ENCODE peak calls at places on chromosomes 7 and 10, in nine cellular contexts. One of them, this sample, is unnamed.

GRCh38 chr7:68980011-68980410 is 618.3 kb upstream of the AUTS2 start:
- DNase-seq in adipocyte: peak; percentile 10
- DNase-seq in BJ: no peak
- DNase-seq in prostate gland: no peak
- DNase-seq in astrocyte of the spinal cord: peak; percentile 24
- DNase-seq in GM12878: no peak
- DNase-seq in neural progenitor cell: no peak
- DNase-seq in pancreas: no peak
- DNase-seq in brain microvascular endothelial cell: no peak
- DNase-seq in this sample: no peak

GRCh38 chr7:17660116-17660515 is 280.2 kb downstream of the SNX13 start:
- DNase-seq in BJ: peak; percentile 66
- DNase-seq in brain microvascular endothelial cell: peak; percentile 33
- DNase-seq in astrocyte of the spinal cord: peak; percentile 39
- DNase-seq in prostate gland: no peak
- DNase-seq in neural progenitor cell: no peak
- DNase-seq in pancreas: no peak
- DNase-seq in GM12878: no peak
- DNase-seq in adipocyte: peak; percentile 78
- DNase-seq in this sample: no peak

GRCh38 chr10:89118091-89118490 is 89.0 kb downstream of the CH25H start:
- DNase-seq in astrocyte of the spinal cord: peak; percentile 33
- DNase-seq in pancreas: no peak
- DNase-seq in GM12878: no peak
- DNase-seq in neural progenitor cell: no peak
- DNase-seq in brain microvascular endothelial cell: no peak
- DNase-seq in BJ: no peak
- DNase-seq in prostate gland: no peak
- DNase-seq in adipocyte: no peak
- DNase-seq in this sample: peak; percentile 71

GRCh38 chr7:157568785-157569584 is 232.2 kb downstream of the DNAJB6 start:
- DNase-seq in adipocyte: peak; percentile 11
- DNase-seq in prostate gland: peak; percentile 38
- DNase-seq in astrocyte of the spinal cord: peak; percentile 41
- DNase-seq in neural progenitor cell: peak; percentile 62
- DNase-seq in BJ: no peak
- DNase-seq in brain microvascular endothelial cell: peak; percentile 39
- DNase-seq in pancreas: peak; percentile 36
- DNase-seq in GM12878: no peak
- DNase-seq in this sample: peak; percentile 16

GRCh38 chr10:127826161-127826740 is 66.5 kb downstream of the CLRN3 start:
- DNase-seq in GM12878: no peak
- DNase-seq in BJ: no peak
- DNase-seq in astrocyte of the spinal cord: no peak
- DNase-seq in brain microvascular endothelial cell: no peak
- DNase-seq in neural progenitor cell: peak; percentile 30
- DNase-seq in prostate gland: no peak
- DNase-seq in adipocyte: no peak
- DNase-seq in pancreas: no peak
- DNase-seq in this sample: no peak

GRCh38 chr7:48109848-48110663 is 21.0 kb downstream of the UPP1 start:
- DNase-seq in GM12878: peak; percentile 46
- DNase-seq in prostate gland: peak; percentile 69
- DNase-seq in brain microvascular endothelial cell: peak; percentile 44
- DNase-seq in astrocyte of the spinal cord: peak; percentile 38
- DNase-seq in adipocyte: peak; percentile 71
- DNase-seq in pancreas: peak; percentile 67
- DNase-seq in BJ: no peak
- DNase-seq in neural progenitor cell: peak; percentile 70
- DNase-seq in this sample: no peak

GRCh38 chr7:101944611-101945010 is 127.2 kb downstream of the CUX1 start:
- DNase-seq in GM12878: no peak
- DNase-seq in brain microvascular endothelial cell: no peak
- DNase-seq in pancreas: no peak
- DNase-seq in adipocyte: no peak
- DNase-seq in prostate gland: no peak
- DNase-seq in neural progenitor cell: no peak
- DNase-seq in BJ: no peak
- DNase-seq in astrocyte of the spinal cord: no peak
- DNase-seq in this sample: no peak

GRCh38 chr7:153030976-153031375 is 271.4 kb downstream of the ACTR3B start:
- DNase-seq in prostate gland: no peak
- DNase-seq in adipocyte: no peak
- DNase-seq in pancreas: no peak
- DNase-seq in astrocyte of the spinal cord: no peak
- DNase-seq in brain microvascular endothelial cell: no peak
- DNase-seq in GM12878: no peak
- DNase-seq in BJ: no peak
- DNase-seq in neural progenitor cell: no peak
- DNase-seq in this sample: no peak

GRCh38 chr7:136947347-136947746 is 78.9 kb downstream of the CHRM2 start:
- DNase-seq in BJ: no peak
- DNase-seq in neural progenitor cell: no peak
- DNase-seq in brain microvascular endothelial cell: peak; percentile 40
- DNase-seq in prostate gland: no peak
- DNase-seq in adipocyte: no peak
- DNase-seq in pancreas: no peak
- DNase-seq in astrocyte of the spinal cord: peak; percentile 48
- DNase-seq in GM12878: no peak
- DNase-seq in this sample: no peak

GRCh38 chr10:74371696-74372095 is 220.7 kb downstream of the ADK start:
- DNase-seq in prostate gland: no peak
- DNase-seq in astrocyte of the spinal cord: peak; percentile 85
- DNase-seq in neural progenitor cell: no peak
- DNase-seq in brain microvascular endothelial cell: peak; percentile 19
- DNase-seq in adipocyte: no peak
- DNase-seq in GM12878: no peak
- DNase-seq in pancreas: no peak
- DNase-seq in BJ: no peak
- DNase-seq in this sample: no peak

GRCh38 chr7:82362129-82362528 is 81.4 kb downstream of the CACNA2D1 start:
- DNase-seq in brain microvascular endothelial cell: peak; percentile 51
- DNase-seq in neural progenitor cell: no peak
- DNase-seq in GM12878: no peak
- DNase-seq in prostate gland: no peak
- DNase-seq in pancreas: no peak
- DNase-seq in adipocyte: peak; percentile 38
- DNase-seq in astrocyte of the spinal cord: peak; percentile 52
- DNase-seq in BJ: peak; percentile 17
- DNase-seq in this sample: no peak

GRCh38 chr7:157984138-157984913 is 603.3 kb downstream of the PTPRN2 start:
- DNase-seq in prostate gland: no peak
- DNase-seq in astrocyte of the spinal cord: no peak
- DNase-seq in GM12878: no peak
- DNase-seq in brain microvascular endothelial cell: no peak
- DNase-seq in adipocyte: no peak
- DNase-seq in pancreas: no peak
- DNase-seq in neural progenitor cell: no peak
- DNase-seq in BJ: no peak
- DNase-seq in this sample: no peak

GRCh38 chr10:23197416-23197861 is 5.3 kb downstream of the PTF1A start:
- DNase-seq in neural progenitor cell: peak; percentile 26
- DNase-seq in brain microvascular endothelial cell: no peak
- DNase-seq in BJ: no peak
- DNase-seq in prostate gland: no peak
- DNase-seq in astrocyte of the spinal cord: no peak
- DNase-seq in adipocyte: no peak
- DNase-seq in pancreas: no peak
- DNase-seq in GM12878: no peak
- DNase-seq in this sample: no peak

GRCh38 chr10:72694476-72695369 is 2.8 kb downstream of the MCU start:
- DNase-seq in neural progenitor cell: peak; percentile 11
- DNase-seq in BJ: no peak
- DNase-seq in adipocyte: peak; percentile 68
- DNase-seq in brain microvascular endothelial cell: no peak
- DNase-seq in GM12878: no peak
- DNase-seq in astrocyte of the spinal cord: peak; percentile 51
- DNase-seq in prostate gland: peak; percentile 19
- DNase-seq in pancreas: no peak
- DNase-seq in this sample: no peak

GRCh38 chr7:87148332-87148955 is 3.8 kb upstream of the DMTF1 start:
- DNase-seq in prostate gland: no peak
- DNase-seq in GM12878: no peak
- DNase-seq in astrocyte of the spinal cord: peak; percentile 36
- DNase-seq in neural progenitor cell: peak; percentile 21
- DNase-seq in adipocyte: peak; percentile 83
- DNase-seq in brain microvascular endothelial cell: no peak
- DNase-seq in BJ: no peak
- DNase-seq in pancreas: no peak
- DNase-seq in this sample: no peak

GRCh38 chr7:36658603-36659516 is 65.4 kb downstream of the AOAH start:
- DNase-seq in BJ: peak; percentile 57
- DNase-seq in brain microvascular endothelial cell: peak; percentile 90
- DNase-seq in GM12878: no peak
- DNase-seq in astrocyte of the spinal cord: peak; percentile 87
- DNase-seq in neural progenitor cell: peak; percentile 93
- DNase-seq in pancreas: no peak
- DNase-seq in adipocyte: peak; percentile 59
- DNase-seq in prostate gland: no peak
- DNase-seq in this sample: peak; percentile 91

GRCh38 chr7:110317699-110318265 is 773.1 kb upstream of the LRRN3 start:
- DNase-seq in pancreas: no peak
- DNase-seq in prostate gland: no peak
- DNase-seq in brain microvascular endothelial cell: peak; percentile 74
- DNase-seq in GM12878: no peak
- DNase-seq in BJ: no peak
- DNase-seq in adipocyte: no peak
- DNase-seq in astrocyte of the spinal cord: peak; percentile 79
- DNase-seq in neural progenitor cell: peak; percentile 19
- DNase-seq in this sample: peak; percentile 14

GRCh38 chr7:131285558-131285957 is 42.1 kb upstream of the MKLN1 start:
- DNase-seq in astrocyte of the spinal cord: no peak
- DNase-seq in adipocyte: peak; percentile 25
- DNase-seq in GM12878: no peak
- DNase-seq in brain microvascular endothelial cell: no peak
- DNase-seq in neural progenitor cell: no peak
- DNase-seq in BJ: no peak
- DNase-seq in pancreas: no peak
- DNase-seq in prostate gland: no peak
- DNase-seq in this sample: no peak

GRCh38 chr7:114414151-114415053 is at the start of gene FOXP2:
- DNase-seq in prostate gland: no peak
- DNase-seq in pancreas: no peak
- DNase-seq in GM12878: no peak
- DNase-seq in neural progenitor cell: peak; percentile 14
- DNase-seq in adipocyte: peak; percentile 56
- DNase-seq in BJ: no peak
- DNase-seq in brain microvascular endothelial cell: peak; percentile 17
- DNase-seq in astrocyte of the spinal cord: peak; percentile 56
- DNase-seq in this sample: no peak
- H3K4me3 ChIP-seq in prostate gland: peak within 1 kb of the TSS; percentile 10
- H3K4me3 ChIP-seq in pancreas: peak within 1 kb of the TSS; percentile 28
- H3K4me3 ChIP-seq in GM12878: no peak within 1 kb of the TSS
- H3K4me3 ChIP-seq in neural progenitor cell: no peak within 1 kb of the TSS
- H3K4me3 ChIP-seq in adipocyte: peak within 1 kb of the TSS; percentile 82
- H3K4me3 ChIP-seq in BJ: peak within 1 kb of the TSS; percentile 24
- H3K4me3 ChIP-seq in brain microvascular endothelial cell: peak within 1 kb of the TSS; percentile 50
- H3K4me3 ChIP-seq in astrocyte of the spinal cord: peak within 1 kb of the TSS; percentile 31
- H3K4me3 ChIP-seq in this sample: no peak within 1 kb of the TSS

DNA sequence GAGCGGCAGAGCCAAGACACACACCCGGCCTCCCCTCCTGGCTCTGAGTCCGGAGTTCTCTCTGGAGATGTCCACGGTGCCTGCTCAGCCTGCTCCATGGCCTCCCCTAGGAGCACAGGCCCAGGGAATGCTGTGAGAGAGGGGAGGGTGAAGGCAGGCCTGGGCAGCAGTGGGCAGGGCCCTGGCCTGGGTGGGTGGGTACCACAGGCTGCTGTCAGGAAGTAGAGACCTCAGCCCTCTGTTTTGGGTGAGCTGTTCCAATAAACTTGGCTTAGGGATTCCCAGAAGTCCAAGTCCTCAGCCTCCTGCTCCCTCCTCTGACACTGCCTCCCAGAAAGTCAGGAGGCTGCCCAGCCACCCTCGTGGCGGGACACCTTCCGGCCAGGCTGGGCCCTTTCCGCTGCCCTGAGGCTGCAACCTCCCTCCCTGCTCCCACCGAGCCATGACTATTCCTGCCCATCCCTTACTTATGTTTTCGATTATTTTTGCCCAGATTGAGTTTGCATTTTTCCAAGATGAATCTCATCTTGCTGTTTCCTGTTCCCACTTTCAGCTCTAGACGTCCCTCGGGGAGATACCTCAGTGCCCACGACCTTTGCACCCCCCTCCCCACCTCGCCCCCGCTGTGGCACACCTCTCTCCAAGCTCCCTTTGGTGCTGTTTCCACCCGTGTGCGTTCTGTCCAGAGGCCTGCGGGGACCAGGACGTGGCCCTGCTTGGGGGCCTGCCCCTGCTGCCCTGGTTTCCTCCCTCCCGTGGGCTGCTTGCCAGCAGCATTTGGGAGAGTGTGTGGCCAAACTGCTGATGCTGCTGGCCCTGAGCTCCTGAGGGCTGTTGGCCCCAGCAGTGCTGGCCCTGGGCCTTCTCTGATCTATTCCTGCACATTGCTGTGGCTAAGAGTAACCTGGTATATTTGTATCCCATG is 5.8 kb upstream of the POLM start:
- DNase-seq in neural progenitor cell: no peak
- DNase-seq in BJ: peak; percentile 92
- DNase-seq in astrocyte of the spinal cord: peak; percentile 84
- DNase-seq in GM12878: no peak
- DNase-seq in adipocyte: peak; percentile 84
- DNase-seq in pancreas: no peak
- DNase-seq in brain microvascular endothelial cell: peak; percentile 48
- DNase-seq in prostate gland: no peak
- DNase-seq in this sample: no peak
- H3K4me3 ChIP-seq in neural progenitor cell: no peak overlapping the region
- H3K4me3 ChIP-seq in BJ: no peak overlapping the region
- H3K4me3 ChIP-seq in astrocyte of the spinal cord: no peak overlapping the region
- H3K4me3 ChIP-seq in GM12878: no peak overlapping the region
- H3K4me3 ChIP-seq in adipocyte: peak overlapping the region; percentile 38
- H3K4me3 ChIP-seq in pancreas: no peak overlapping the region
- H3K4me3 ChIP-seq in brain microvascular endothelial cell: no peak overlapping the region
- H3K4me3 ChIP-seq in prostate gland: no peak overlapping the region
- H3K4me3 ChIP-seq in this sample: no peak overlapping the region

GRCh38 chr10:31458974-31459373 is 140.0 kb downstream of the ZEB1 start:
- DNase-seq in pancreas: no peak
- DNase-seq in GM12878: no peak
- DNase-seq in neural progenitor cell: no peak
- DNase-seq in adipocyte: no peak
- DNase-seq in brain microvascular endothelial cell: no peak
- DNase-seq in BJ: no peak
- DNase-seq in astrocyte of the spinal cord: no peak
- DNase-seq in prostate gland: no peak
- DNase-seq in this sample: no peak
- H3K4me3 ChIP-seq in pancreas: no peak overlapping the region
- H3K4me3 ChIP-seq in GM12878: no peak overlapping the region
- H3K4me3 ChIP-seq in neural progenitor cell: no peak overlapping the region
- H3K4me3 ChIP-seq in adipocyte: peak overlapping the region; percentile 32
- H3K4me3 ChIP-seq in brain microvascular endothelial cell: no peak overlapping the region
- H3K4me3 ChIP-seq in BJ: no peak overlapping the region
- H3K4me3 ChIP-seq in astrocyte of the spinal cord: no peak overlapping the region
- H3K4me3 ChIP-seq in prostate gland: no peak overlapping the region
- H3K4me3 ChIP-seq in this sample: no peak overlapping the region

DNA sequence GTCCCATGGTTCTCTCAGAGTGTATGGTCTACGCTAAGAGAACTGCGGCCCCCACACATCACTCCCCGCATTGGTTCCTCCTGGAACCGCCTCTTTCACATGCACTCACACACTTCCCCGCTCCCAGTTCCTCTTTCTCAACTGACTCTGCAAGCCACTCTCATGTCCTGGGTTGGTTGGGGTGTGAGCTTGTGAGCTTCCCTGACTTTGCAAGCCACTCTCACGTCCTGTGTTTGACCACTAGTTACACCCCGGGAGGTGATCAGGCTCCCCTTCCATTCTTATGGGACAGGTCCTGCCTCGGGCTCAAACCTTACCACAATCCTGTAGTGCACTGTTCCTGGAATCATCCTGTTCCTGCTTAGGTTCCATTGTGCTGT is 105.0 kb downstream of the TRIM24 start:
- DNase-seq in pancreas: no peak
- DNase-seq in astrocyte of the spinal cord: no peak
- DNase-seq in brain microvascular endothelial cell: no peak
- DNase-seq in GM12878: no peak
- DNase-seq in neural progenitor cell: no peak
- DNase-seq in adipocyte: no peak
- DNase-seq in BJ: no peak
- DNase-seq in prostate gland: no peak
- DNase-seq in this sample: no peak
- H3K4me3 ChIP-seq in pancreas: no peak overlapping the region
- H3K4me3 ChIP-seq in astrocyte of the spinal cord: no peak overlapping the region
- H3K4me3 ChIP-seq in brain microvascular endothelial cell: no peak overlapping the region
- H3K4me3 ChIP-seq in GM12878: no peak overlapping the region
- H3K4me3 ChIP-seq in neural progenitor cell: no peak overlapping the region
- H3K4me3 ChIP-seq in adipocyte: peak overlapping the region; percentile 35
- H3K4me3 ChIP-seq in BJ: no peak overlapping the region
- H3K4me3 ChIP-seq in prostate gland: no peak overlapping the region
- H3K4me3 ChIP-seq in this sample: no peak overlapping the region

This sample was measured in kidney epithelial cell.